ENCODE peak calls at places on chromosomes 1 and 21, in nine cellular contexts. One of them, this sample, is unnamed.

GRCh38 chr21:44571296-44571695 is 2.2 kb upstream of the KRTAP10-4 start:
- DNase-seq in breast epithelium: no peak
- DNase-seq in stomach: no peak
- DNase-seq in uterus: no peak
- DNase-seq in GM12878: no peak
- DNase-seq in upper lobe of left lung: no peak
- DNase-seq in body of pancreas: no peak
- DNase-seq in esophagus muscularis mucosa: peak; percentile 60
- DNase-seq in IMR-90: no peak
- DNase-seq in this sample: no peak

GRCh38 chr1:101314244-101314643 is 77.4 kb downstream of the S1PR1 start:
- DNase-seq in breast epithelium: no peak
- DNase-seq in stomach: no peak
- DNase-seq in uterus: no peak
- DNase-seq in GM12878: no peak
- DNase-seq in upper lobe of left lung: no peak
- DNase-seq in body of pancreas: no peak
- DNase-seq in esophagus muscularis mucosa: no peak
- DNase-seq in IMR-90: peak; percentile 62
- DNase-seq in this sample: no peak

GRCh38 chr1:218468707-218469106 is 123.6 kb downstream of the TGFB2 start:
- DNase-seq in breast epithelium: no peak
- DNase-seq in stomach: no peak
- DNase-seq in uterus: no peak
- DNase-seq in GM12878: no peak
- DNase-seq in upper lobe of left lung: no peak
- DNase-seq in body of pancreas: no peak
- DNase-seq in esophagus muscularis mucosa: no peak
- DNase-seq in IMR-90: no peak
- DNase-seq in this sample: no peak

GRCh38 chr1:24910751-24911650 is 19.1 kb downstream of the RUNX3 start:
- DNase-seq in breast epithelium: peak; percentile 49
- DNase-seq in stomach: peak; percentile 51
- DNase-seq in uterus: no peak
- DNase-seq in GM12878: no peak
- DNase-seq in upper lobe of left lung: peak; percentile 63
- DNase-seq in body of pancreas: no peak
- DNase-seq in esophagus muscularis mucosa: no peak
- DNase-seq in IMR-90: peak; percentile 70
- DNase-seq in this sample: peak; percentile 27

GRCh38 chr1:14240265-14240664 is 358.2 kb upstream of the KAZN start:
- DNase-seq in breast epithelium: no peak
- DNase-seq in stomach: no peak
- DNase-seq in uterus: no peak
- DNase-seq in GM12878: no peak
- DNase-seq in upper lobe of left lung: no peak
- DNase-seq in body of pancreas: no peak
- DNase-seq in esophagus muscularis mucosa: no peak
- DNase-seq in IMR-90: no peak
- DNase-seq in this sample: no peak

GRCh38 chr1:209354840-209355165 is 228.7 kb upstream of the CAMK1G start:
- DNase-seq in breast epithelium: no peak
- DNase-seq in stomach: no peak
- DNase-seq in uterus: no peak
- DNase-seq in GM12878: no peak
- DNase-seq in upper lobe of left lung: no peak
- DNase-seq in body of pancreas: no peak
- DNase-seq in esophagus muscularis mucosa: peak; percentile 21
- DNase-seq in IMR-90: no peak
- DNase-seq in this sample: no peak

GRCh38 chr1:41618066-41618825 is 133.8 kb upstream of the EDN2 start:
- DNase-seq in breast epithelium: peak; percentile 95
- DNase-seq in stomach: peak; percentile 93
- DNase-seq in uterus: peak; percentile 78
- DNase-seq in GM12878: no peak
- DNase-seq in upper lobe of left lung: peak; percentile 93
- DNase-seq in body of pancreas: peak; percentile 71
- DNase-seq in esophagus muscularis mucosa: peak; percentile 85
- DNase-seq in IMR-90: peak; percentile 44
- DNase-seq in this sample: peak; percentile 96

GRCh38 chr1:245229051-245229450 is 74.3 kb downstream of the KIF26B start:
- DNase-seq in breast epithelium: no peak
- DNase-seq in stomach: no peak
- DNase-seq in uterus: no peak
- DNase-seq in GM12878: no peak
- DNase-seq in upper lobe of left lung: no peak
- DNase-seq in body of pancreas: no peak
- DNase-seq in esophagus muscularis mucosa: no peak
- DNase-seq in IMR-90: no peak
- DNase-seq in this sample: no peak

GRCh38 chr1:158095737-158096335 is 84.9 kb upstream of the CD1D start:
- DNase-seq in breast epithelium: no peak
- DNase-seq in stomach: no peak
- DNase-seq in uterus: no peak
- DNase-seq in GM12878: no peak
- DNase-seq in upper lobe of left lung: no peak
- DNase-seq in body of pancreas: peak; percentile 19
- DNase-seq in esophagus muscularis mucosa: no peak
- DNase-seq in IMR-90: peak; percentile 17
- DNase-seq in this sample: no peak

GRCh38 chr1:24902471-24902891 is 27.6 kb downstream of the RUNX3 start:
- DNase-seq in breast epithelium: peak; percentile 15
- DNase-seq in stomach: peak; percentile 19
- DNase-seq in uterus: no peak
- DNase-seq in GM12878: no peak
- DNase-seq in upper lobe of left lung: peak; percentile 8
- DNase-seq in body of pancreas: no peak
- DNase-seq in esophagus muscularis mucosa: no peak
- DNase-seq in IMR-90: no peak
- DNase-seq in this sample: no peak

GRCh38 chr1:178739285-178740045 is 14.4 kb downstream of the RALGPS2 start:
- DNase-seq in breast epithelium: no peak
- DNase-seq in stomach: no peak
- DNase-seq in uterus: no peak
- DNase-seq in GM12878: no peak
- DNase-seq in upper lobe of left lung: no peak
- DNase-seq in body of pancreas: no peak
- DNase-seq in esophagus muscularis mucosa: no peak
- DNase-seq in IMR-90: peak; percentile 81
- DNase-seq in this sample: no peak

GRCh38 chr21:39952265-39952664 is 85.0 kb downstream of the PCP4 start:
- DNase-seq in breast epithelium: no peak
- DNase-seq in stomach: no peak
- DNase-seq in uterus: no peak
- DNase-seq in GM12878: no peak
- DNase-seq in upper lobe of left lung: no peak
- DNase-seq in body of pancreas: no peak
- DNase-seq in esophagus muscularis mucosa: no peak
- DNase-seq in IMR-90: no peak
- DNase-seq in this sample: no peak

GRCh38 chr1:56446531-56447098 is 132.7 kb downstream of the PLPP3 start:
- DNase-seq in breast epithelium: no peak
- DNase-seq in stomach: no peak
- DNase-seq in uterus: peak; percentile 63
- DNase-seq in GM12878: no peak
- DNase-seq in upper lobe of left lung: peak; percentile 71
- DNase-seq in body of pancreas: no peak
- DNase-seq in esophagus muscularis mucosa: no peak
- DNase-seq in IMR-90: peak; percentile 55
- DNase-seq in this sample: peak; percentile 33

GRCh38 chr1:84919461-84919970 is 26.5 kb upstream of the LPAR3 start:
- DNase-seq in breast epithelium: no peak
- DNase-seq in stomach: no peak
- DNase-seq in uterus: no peak
- DNase-seq in GM12878: no peak
- DNase-seq in upper lobe of left lung: no peak
- DNase-seq in body of pancreas: no peak
- DNase-seq in esophagus muscularis mucosa: peak; percentile 64
- DNase-seq in IMR-90: no peak
- DNase-seq in this sample: no peak

DNA sequence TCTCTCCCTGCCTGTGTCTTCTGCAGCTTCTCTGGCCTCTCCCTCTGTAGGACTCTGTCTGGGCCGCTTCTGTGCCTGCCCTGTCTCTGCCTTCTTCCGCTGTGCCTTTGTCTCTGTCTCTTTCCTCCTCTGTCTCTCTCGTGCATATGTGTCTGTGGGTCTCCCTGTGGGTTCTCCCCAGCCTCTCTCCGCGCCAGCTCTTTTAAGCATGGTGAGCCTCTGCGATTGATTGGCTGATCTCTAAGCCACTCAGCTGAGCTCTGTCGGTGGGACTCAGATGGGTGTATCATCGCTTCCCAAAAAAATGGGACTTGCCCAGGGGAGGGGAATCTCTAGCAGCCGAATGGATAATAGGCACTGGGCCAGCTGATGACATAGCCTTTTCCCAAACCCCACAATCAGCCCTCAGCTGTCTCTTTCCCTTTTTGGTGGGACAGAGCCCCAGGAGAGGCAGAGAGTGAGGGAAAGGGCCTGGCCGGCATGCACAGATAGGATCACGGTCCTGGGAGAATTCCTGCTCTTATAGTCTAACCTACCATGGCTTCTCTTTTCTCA is at the start of gene ADAMTS4:
- DNase-seq in breast epithelium: peak; percentile 43
- DNase-seq in stomach: peak; percentile 43
- DNase-seq in uterus: peak; percentile 83
- DNase-seq in GM12878: no peak
- DNase-seq in upper lobe of left lung: no peak
- DNase-seq in body of pancreas: no peak
- DNase-seq in esophagus muscularis mucosa: no peak
- DNase-seq in IMR-90: peak; percentile 76
- DNase-seq in this sample: peak; percentile 23
- TF ChIP-seq POLR2A in breast epithelium: peak; percentile 90
- TF ChIP-seq POLR2A in stomach: no peak
- TF ChIP-seq POLR2A in uterus: peak; percentile 57
- TF ChIP-seq POLR2A in GM12878: no peak
- TF ChIP-seq POLR2A in upper lobe of left lung: no peak
- TF ChIP-seq POLR2A in body of pancreas: peak; percentile 83
- TF ChIP-seq POLR2A in esophagus muscularis mucosa: peak; percentile 84
- TF ChIP-seq POLR2A in IMR-90: peak; percentile 71
- TF ChIP-seq POLR2A in this sample: peak; percentile 41

DNA sequence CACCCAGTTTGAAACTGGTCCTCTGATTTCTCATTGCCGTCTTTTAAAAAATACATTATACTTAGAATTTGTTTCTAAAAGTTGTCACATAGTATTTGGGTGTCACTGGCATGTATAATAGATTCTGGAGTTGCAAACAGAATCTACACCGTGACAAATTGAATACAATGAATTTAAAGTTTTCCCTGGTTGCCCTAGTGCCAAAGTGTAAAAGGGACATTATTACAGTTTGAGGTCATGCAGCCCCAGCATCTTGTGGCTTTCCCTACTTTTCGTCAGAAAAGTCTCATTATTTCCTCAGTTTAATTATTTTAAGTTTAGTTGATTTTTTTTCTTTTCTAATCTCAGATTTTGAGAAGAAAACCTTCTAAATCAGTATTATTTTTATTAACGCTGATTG is 155.9 kb downstream of the DISP1 start:
- DNase-seq in breast epithelium: no peak
- DNase-seq in stomach: no peak
- DNase-seq in uterus: no peak
- DNase-seq in GM12878: no peak
- DNase-seq in upper lobe of left lung: no peak
- DNase-seq in body of pancreas: no peak
- DNase-seq in esophagus muscularis mucosa: no peak
- DNase-seq in IMR-90: no peak
- DNase-seq in this sample: no peak
- H3K9me3 ChIP-seq in breast epithelium: no peaks in the 10 kb centered on the region
- H3K9me3 ChIP-seq in stomach: no peaks in the 10 kb centered on the region
- H3K9me3 ChIP-seq in uterus: no peaks in the 10 kb centered on the region
- H3K9me3 ChIP-seq in GM12878: no peaks in the 10 kb centered on the region
- H3K9me3 ChIP-seq in upper lobe of left lung: no peaks in the 10 kb centered on the region
- H3K9me3 ChIP-seq in body of pancreas: no peaks in the 10 kb centered on the region
- H3K9me3 ChIP-seq in esophagus muscularis mucosa: no peaks in the 10 kb centered on the region
- H3K9me3 ChIP-seq in IMR-90: no peaks in the 10 kb centered on the region
- H3K9me3 ChIP-seq in this sample: no peaks in the 10 kb centered on the region

GRCh38 chr1:217373761-217374701 is 256.9 kb downstream of the GPATCH2 start:
- DNase-seq in breast epithelium: no peak
- DNase-seq in stomach: no peak
- DNase-seq in uterus: no peak
- DNase-seq in GM12878: no peak
- DNase-seq in upper lobe of left lung: no peak
- DNase-seq in body of pancreas: no peak
- DNase-seq in esophagus muscularis mucosa: peak; percentile 47
- DNase-seq in IMR-90: no peak
- DNase-seq in this sample: peak; percentile 47

GRCh38 chr1:217370757-217371156 is 260.1 kb downstream of the GPATCH2 start:
- DNase-seq in breast epithelium: no peak
- DNase-seq in stomach: no peak
- DNase-seq in uterus: no peak
- DNase-seq in GM12878: no peak
- DNase-seq in upper lobe of left lung: no peak
- DNase-seq in body of pancreas: no peak
- DNase-seq in esophagus muscularis mucosa: peak; percentile 31
- DNase-seq in IMR-90: no peak
- DNase-seq in this sample: no peak

GRCh38 chr1:217372251-217372970 is 258.5 kb downstream of the GPATCH2 start:
- DNase-seq in breast epithelium: no peak
- DNase-seq in stomach: no peak
- DNase-seq in uterus: no peak
- DNase-seq in GM12878: no peak
- DNase-seq in upper lobe of left lung: no peak
- DNase-seq in body of pancreas: no peak
- DNase-seq in esophagus muscularis mucosa: peak; percentile 83
- DNase-seq in IMR-90: no peak
- DNase-seq in this sample: no peak

GRCh38 chr1:217369996-217370551 is 260.8 kb downstream of the GPATCH2 start:
- DNase-seq in breast epithelium: no peak
- DNase-seq in stomach: no peak
- DNase-seq in uterus: no peak
- DNase-seq in GM12878: no peak
- DNase-seq in upper lobe of left lung: no peak
- DNase-seq in body of pancreas: no peak
- DNase-seq in esophagus muscularis mucosa: peak; percentile 42
- DNase-seq in IMR-90: no peak
- DNase-seq in this sample: no peak

GRCh38 chr1:217369271-217369981 is 261.5 kb downstream of the GPATCH2 start:
- DNase-seq in breast epithelium: no peak
- DNase-seq in stomach: no peak
- DNase-seq in uterus: no peak
- DNase-seq in GM12878: peak; percentile 33
- DNase-seq in upper lobe of left lung: no peak
- DNase-seq in body of pancreas: no peak
- DNase-seq in esophagus muscularis mucosa: peak; percentile 10
- DNase-seq in IMR-90: no peak
- DNase-seq in this sample: no peak
- H3K4me1 ChIP-seq in breast epithelium: no peaks in the 10 kb centered on the region
- H3K4me1 ChIP-seq in stomach: no peaks in the 10 kb centered on the region
- H3K4me1 ChIP-seq in uterus: no peaks in the 10 kb centered on the region
- H3K4me1 ChIP-seq in GM12878: peaks cover 9% of the 10 kb centered on the region
- H3K4me1 ChIP-seq in upper lobe of left lung: no peaks in the 10 kb centered on the region
- H3K4me1 ChIP-seq in body of pancreas: no peaks in the 10 kb centered on the region
- H3K4me1 ChIP-seq in esophagus muscularis mucosa: no peaks in the 10 kb centered on the region
- H3K4me1 ChIP-seq in IMR-90: no peaks in the 10 kb centered on the region
- H3K4me1 ChIP-seq in this sample: no peaks in the 10 kb centered on the region

GRCh38 chr1:214604543-214604942 is 1.5 kb downstream of the CENPF start:
- DNase-seq in breast epithelium: no peak
- DNase-seq in stomach: no peak
- DNase-seq in uterus: no peak
- DNase-seq in GM12878: no peak
- DNase-seq in upper lobe of left lung: no peak
- DNase-seq in body of pancreas: no peak
- DNase-seq in esophagus muscularis mucosa: no peak
- DNase-seq in IMR-90: peak; percentile 33
- DNase-seq in this sample: no peak

GRCh38 chr1:214603819-214604252 is 841 bp downstream of the CENPF start:
- DNase-seq in breast epithelium: no peak
- DNase-seq in stomach: no peak
- DNase-seq in uterus: no peak
- DNase-seq in GM12878: no peak
- DNase-seq in upper lobe of left lung: no peak
- DNase-seq in body of pancreas: no peak
- DNase-seq in esophagus muscularis mucosa: no peak
- DNase-seq in IMR-90: no peak
- DNase-seq in this sample: no peak

GRCh38 chr1:214602764-214603657 is at the start of gene CENPF:
- DNase-seq in breast epithelium: peak; percentile 96
- DNase-seq in stomach: peak; percentile 96
- DNase-seq in uterus: peak; percentile 94
- DNase-seq in GM12878: peak; percentile 91
- DNase-seq in upper lobe of left lung: peak; percentile 94
- DNase-seq in body of pancreas: peak; percentile 96
- DNase-seq in esophagus muscularis mucosa: peak; percentile 99
- DNase-seq in IMR-90: peak; percentile 99
- DNase-seq in this sample: peak; percentile 95
- TF ChIP-seq POLR2A in breast epithelium: no peak
- TF ChIP-seq POLR2A in stomach: no peak
- TF ChIP-seq POLR2A in uterus: no peak
- TF ChIP-seq POLR2A in GM12878: peak; percentile 78
- TF ChIP-seq POLR2A in upper lobe of left lung: no peak
- TF ChIP-seq POLR2A in body of pancreas: no peak
- TF ChIP-seq POLR2A in esophagus muscularis mucosa: no peak
- TF ChIP-seq POLR2A in IMR-90: peak; percentile 52
- TF ChIP-seq POLR2A in this sample: no peak

This sample was measured in thyroid gland.